ENCODE peak calls at places on chromosome 6, in six cellular contexts. K, R, V, E, D and J are unnamed samples.

GRCh38 chr6:41685641-41686380 is 47.5 kb downstream of the MDFI start:
- DNase-seq in K (peak; percentile 3), E (no peak), D (no peak), V (no peak), R (no peak), J (no peak)

GRCh38 chr6:11194399-11195274 is 37.8 kb downstream of the NEDD9 start:
- DNase-seq in V (no peak), R (no peak), D (no peak), E (no peak), K (no peak), J (no peak)

GRCh38 chr6:96276326-96276725 is 245.3 kb upstream of the UFL1 start:
- DNase-seq in V (no peak), E (no peak), D (no peak), K (no peak), R (no peak), J (no peak)

GRCh38 chr6:108497883-108498282 is 62.8 kb upstream of the FOXO3 start:
- DNase-seq in E (no peak), D (peak; percentile 45), K (no peak), V (peak; percentile 26), R (no peak), J (peak; percentile 53)

GRCh38 chr6:17877196-17877889 is 110.1 kb downstream of the KIF13A start:
- DNase-seq in E (no peak), R (no peak), D (no peak), K (no peak), V (no peak), J (peak; percentile 89)

GRCh38 chr6:112485813-112486212 is 138.7 kb downstream of the RFPL4B start:
- DNase-seq in E (no peak), K (no peak), V (no peak), D (no peak), R (no peak), J (no peak)

GRCh38 chr6:56637640-56638039 is 5.0 kb downstream of the DST start:
- DNase-seq in K (no peak), V (peak; percentile 22), E (no peak), D (peak; percentile 42), R (no peak), J (peak; percentile 77)

GRCh38 chr6:137316626-137317025 is 97.4 kb upstream of the IFNGR1 start:
- DNase-seq in D (no peak), E (no peak), K (no peak), R (no peak), V (no peak), J (peak; percentile 24)

GRCh38 chr6:135128268-135128914 is 52.7 kb upstream of the MYB start:
- DNase-seq in D (no peak), K (no peak), E (no peak), R (no peak), V (peak; percentile 69), J (no peak)

GRCh38 chr6:89487864-89488263 is 54.9 kb downstream of the ANKRD6 start:
- DNase-seq in V (no peak), K (no peak), D (no peak), R (no peak), E (no peak), J (no peak)

GRCh38 chr6:17179246-17180073 is 77.6 kb downstream of the STMND1 start:
- DNase-seq in V (no peak), R (no peak), D (no peak), E (no peak), K (no peak), J (peak; percentile 50)

GRCh38 chr6:20706293-20707165 is 172.3 kb downstream of the CDKAL1 start:
- DNase-seq in E (no peak), K (no peak), R (no peak), V (no peak), D (no peak), J (peak; percentile 59)

GRCh38 chr6:118764766-118765165 is 113.4 kb upstream of the CEP85L start:
- DNase-seq in E (no peak), D (no peak), V (no peak), K (no peak), R (no peak), J (no peak)

GRCh38 chr6:70842541-70842940 is 114.3 kb downstream of the B3GAT2 start:
- DNase-seq in V (no peak), D (no peak), K (no peak), E (no peak), R (no peak), J (no peak)

GRCh38 chr6:100209323-100210137 is 215.5 kb upstream of the MCHR2 start:
- DNase-seq in R (no peak), D (no peak), K (no peak), V (no peak), E (no peak), J (no peak)

GRCh38 chr6:30814137-30815084 is 69.9 kb upstream of the DDR1 start:
- DNase-seq in K (no peak), D (no peak), V (peak; percentile 42), E (no peak), R (no peak), J (peak; percentile 88)

GRCh38 chr6:11209369-11209768 is 23.1 kb downstream of the NEDD9 start:
- DNase-seq in D (no peak), K (no peak), V (no peak), R (no peak), E (no peak), J (no peak)

GRCh38 chr6:43123691-43124314 is 47.3 kb upstream of the SRF start:
- DNase-seq in E (no peak), R (no peak), K (no peak), D (no peak), V (no peak), J (no peak)

GRCh38 chr6:78770766-78771165 is 96.6 kb upstream of the IRAK1BP1 start:
- DNase-seq in E (no peak), V (no peak), K (no peak), D (no peak), R (no peak), J (no peak)

GRCh38 chr6:20719980-20720379 is 185.7 kb downstream of the CDKAL1 start:
- DNase-seq in V (no peak), K (no peak), R (no peak), E (no peak), D (no peak), J (no peak)

GRCh38 chr6:138956244-138956924 is 31.7 kb downstream of the REPS1 start:
- DNase-seq in D (no peak), V (no peak), K (no peak), E (no peak), R (no peak), J (no peak)

GRCh38 chr6:22300287-22300998 is 3.6 kb upstream of the PRL start:
- DNase-seq in V (no peak), K (no peak), E (no peak), D (no peak), R (no peak), J (no peak)

GRCh38 chr6:156719395-156719719 is 57.8 kb upstream of the ARID1B start:
- DNase-seq in E (no peak), K (no peak), V (no peak), R (no peak), D (no peak), J (no peak)

GRCh38 chr6:129359811-129360787 is 349.9 kb downstream of the ARHGAP18 start:
- DNase-seq in V (no peak), K (no peak), R (no peak), E (no peak), D (no peak), J (no peak)

GRCh38 chr6:36853325-36853724 is 14.1 kb upstream of the CPNE5 start:
- DNase-seq in K (no peak), R (peak; percentile 50), V (no peak), E (no peak), D (no peak), J (peak; percentile 60)

GRCh38 chr6:139588076-139588639 is 213.7 kb upstream of the CITED2 start:
- DNase-seq in D (peak; percentile 40), K (no peak), V (no peak), E (no peak), R (peak; percentile 37), J (no peak)

GRCh38 chr6:93391982-93392381 is 27.4 kb downstream of the EPHA7 start:
- DNase-seq in V (no peak), K (no peak), D (no peak), R (no peak), E (no peak), J (no peak)

GRCh38 chr6:110875548-110876169 is 1.1 kb downstream of the AMD1 start:
- DNase-seq in V (peak; percentile 44), D (peak; percentile 28), R (peak; percentile 58), E (peak; percentile 64), K (peak; percentile 74), J (peak; percentile 66)

GRCh38 chr6:134689177-134689576 is 260.7 kb downstream of the ALDH8A1 start:
- DNase-seq in E (no peak), V (no peak), R (no peak), D (no peak), K (no peak), J (no peak)

GRCh38 chr6:134041093-134041492 is 11.3 kb downstream of the SLC2A12 start:
- DNase-seq in D (no peak), E (no peak), V (no peak), K (no peak), R (no peak), J (peak; percentile 77)

GRCh38 chr6:31581511-31582229 is 554 bp downstream of the LTB start:
- DNase-seq in R (no peak), D (no peak), V (no peak), K (no peak), E (no peak), J (no peak)

GRCh38 chr6:130615816-130616215 is 211.4 kb upstream of the SMLR1 start:
- DNase-seq in D (peak; percentile 24), E (no peak), V (no peak), R (no peak), K (no peak), J (no peak)

GRCh38 chr6:128500017-128500416 is 20.4 kb downstream of the PTPRK start:
- DNase-seq in E (no peak), K (no peak), R (no peak), V (no peak), D (no peak), J (no peak)

GRCh38 chr6:87574237-87574636 is 15.6 kb downstream of the RARS2 start:
- DNase-seq in E (no peak), D (no peak), V (no peak), K (no peak), R (no peak), J (peak; percentile 24)